ENCODE peak calls at places on chromosomes 13 and 19, in eight cellular contexts. C, S, H, D, P, K, E and Z are unnamed samples.

GRCh38 chr19:10318807-10319426 is 3.1 kb upstream of the FDX2 start:
- DNase-seq in S (no peak), H (no peak), C (no peak), K (no peak), E (no peak), D (no peak), P (no peak), Z (no peak)

GRCh38 chr19:19460761-19461265 is 54.5 kb downstream of the TSSK6 start:
- DNase-seq in H (no peak), P (peak; percentile 55), E (peak; percentile 73), K (no peak), C (peak; percentile 47), D (peak; percentile 92), S (peak; percentile 48), Z (no peak)

GRCh38 chr19:11264452-11265176 is 2.3 kb upstream of the DOCK6 start:
- DNase-seq in S (no peak), E (peak; percentile 76), D (peak; percentile 89), C (no peak), P (no peak), H (no peak), K (no peak), Z (no peak)

GRCh38 chr13:31967155-31967554 is 64.4 kb upstream of the FRY start:
- DNase-seq in P (no peak), S (no peak), C (no peak), E (no peak), D (no peak), K (no peak), H (no peak), Z (no peak)

GRCh38 chr19:13396256-13397080 is 109.8 kb downstream of the CACNA1A start:
- DNase-seq in K (peak; percentile 41), E (peak; percentile 17), D (no peak), P (peak; percentile 64), C (no peak), H (peak; percentile 54), S (peak; percentile 93), Z (peak; percentile 63)

GRCh38 chr13:26202365-26202972 is 19.6 kb downstream of the RNF6 start:
- DNase-seq in S (peak; percentile 60), K (no peak), D (no peak), E (no peak), H (no peak), P (no peak), C (no peak), Z (no peak)

GRCh38 chr19:34269968-34270621 is 15.7 kb downstream of the GARRE1 start:
- DNase-seq in K (peak; percentile 48), P (peak; percentile 64), H (peak; percentile 78), D (no peak), S (peak; percentile 81), E (peak; percentile 79), C (peak; percentile 59), Z (peak; percentile 38)

GRCh38 chr19:33156354-33156753 is 24.4 kb downstream of the WDR88 start:
- DNase-seq in C (no peak), P (no peak), D (no peak), H (peak; percentile 11), K (peak; percentile 33), S (peak; percentile 83), E (no peak), Z (no peak)

GRCh38 chr19:18287836-18288772 is 6.7 kb upstream of the JUND start:
- DNase-seq in D (no peak), P (no peak), E (no peak), S (no peak), K (no peak), C (no peak), H (no peak), Z (no peak)

GRCh38 chr13:105814219-105814901 is 721.1 kb downstream of the EFNB2 start:
- DNase-seq in P (no peak), K (no peak), H (peak; percentile 52), E (no peak), S (no peak), D (no peak), C (no peak), Z (peak; percentile 48)

GRCh38 chr19:38183227-38183914 is 40.7 kb downstream of the DPF1 start:
- DNase-seq in D (no peak), S (peak; percentile 49), P (peak; percentile 43), E (peak; percentile 36), H (no peak), K (peak; percentile 22), C (no peak), Z (no peak)

GRCh38 chr19:33000510-33000909 is 28.5 kb downstream of the FAAP24 start:
- DNase-seq in H (no peak), D (no peak), E (no peak), S (no peak), C (no peak), P (no peak), K (no peak), Z (no peak)

GRCh38 chr13:43769552-43769951 is 17.2 kb downstream of the ENOX1 start:
- DNase-seq in S (no peak), H (no peak), C (no peak), P (no peak), E (no peak), D (no peak), K (no peak), Z (no peak)

GRCh38 chr13:45297456-45298205 is 43.4 kb downstream of the TPT1 start:
- DNase-seq in P (no peak), E (no peak), K (no peak), D (no peak), C (no peak), S (no peak), H (no peak), Z (no peak)

GRCh38 chr19:35419046-35419445 is 29.0 kb upstream of the FFAR2 start:
- DNase-seq in D (no peak), K (no peak), P (no peak), C (no peak), H (no peak), E (no peak), S (no peak), Z (no peak)

GRCh38 chr13:110616103-110617101 is 1.1 kb downstream of the NAXD start:
- DNase-seq in S (peak; percentile 38), P (peak; percentile 69), C (peak; percentile 38), D (no peak), K (peak; percentile 45), H (peak; percentile 64), E (no peak), Z (no peak)

GRCh38 chr19:2477732-2478191 is 1.8 kb downstream of the GADD45B start:
- DNase-seq in D (no peak), H (peak; percentile 35), E (peak; percentile 49), P (no peak), K (no peak), C (no peak), S (peak; percentile 59), Z (no peak)

GRCh38 chr13:40665061-40665753 is 1.2 kb downstream of the FOXO1 start:
- DNase-seq in D (peak; percentile 87), S (no peak), E (peak; percentile 39), P (peak; percentile 66), C (no peak), H (peak; percentile 26), K (no peak), Z (no peak)

GRCh38 chr19:269241-269640 is 22.0 kb downstream of the PLPP2 start:
- DNase-seq in S (no peak), H (no peak), K (no peak), D (no peak), C (no peak), P (no peak), E (no peak), Z (no peak)
- TF ChIP-seq CTCF in S (no peak), H (no peak), K (no peak), D (no peak), C (no peak), P (no peak), E (no peak), Z (no peak)

GRCh38 chr13:39159971-39160370 is 121.7 kb downstream of the NHLRC3 start:
- DNase-seq in P (no peak), K (no peak), D (no peak), E (no peak), H (no peak), S (no peak), C (no peak), Z (no peak)

DNA sequence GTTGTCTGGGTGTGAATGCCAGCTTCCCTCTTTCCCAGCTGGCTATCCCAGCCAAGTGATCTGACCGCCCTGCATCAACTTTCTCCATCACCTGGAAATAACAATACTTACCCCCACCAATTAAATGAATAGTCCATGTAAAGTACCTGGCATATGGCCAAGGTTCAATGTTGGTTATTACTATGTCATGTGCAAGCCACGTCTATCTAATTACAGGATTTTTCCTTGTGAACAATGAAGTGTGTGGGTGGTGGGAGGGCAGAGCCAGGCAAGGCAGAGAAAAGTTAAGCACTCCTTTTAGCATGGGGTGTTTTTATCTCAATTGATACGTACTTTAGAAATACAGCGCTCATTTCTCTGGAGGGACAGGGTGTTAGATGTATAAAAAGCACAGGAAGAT is 121.1 kb downstream of the NHLRC3 start:
- DNase-seq in K (no peak), E (no peak), H (no peak), C (no peak), D (no peak), P (no peak), S (no peak), Z (no peak)
- H3K4me3 ChIP-seq in K (no peak overlapping the region), E (no peak overlapping the region), H (no peak overlapping the region), C (no peak overlapping the region), D (no peak overlapping the region), P (no peak overlapping the region), S (no peak overlapping the region), Z (no peak overlapping the region)

DNA sequence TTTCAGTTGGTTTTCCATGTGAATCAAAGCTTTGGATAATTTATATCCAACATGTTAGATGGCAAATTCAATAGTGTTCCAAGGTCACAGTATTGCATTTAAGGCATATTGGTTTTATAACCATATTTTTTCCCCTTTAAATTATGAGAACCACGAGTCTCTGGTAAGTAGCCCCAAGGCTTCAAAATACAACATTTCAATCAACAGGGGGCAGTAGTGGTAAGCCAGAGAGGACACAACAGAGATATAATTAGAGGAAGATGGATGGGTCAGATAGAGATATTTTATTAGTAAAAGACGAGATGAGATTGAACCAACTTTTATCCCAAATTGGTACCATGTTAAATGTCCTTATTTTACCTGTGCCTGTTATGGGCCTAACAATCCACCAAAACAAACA is 53.1 kb downstream of the KL start:
- DNase-seq in P (no peak), E (no peak), C (no peak), K (no peak), H (peak; percentile 26), S (no peak), D (no peak), Z (no peak)
- TF ChIP-seq CTCF in P (peak; percentile 38), E (no peak), C (peak; percentile 32), K (no peak), H (peak; percentile 50), S (peak; percentile 7), D (peak; percentile 17), Z (peak; percentile 34)

DNA sequence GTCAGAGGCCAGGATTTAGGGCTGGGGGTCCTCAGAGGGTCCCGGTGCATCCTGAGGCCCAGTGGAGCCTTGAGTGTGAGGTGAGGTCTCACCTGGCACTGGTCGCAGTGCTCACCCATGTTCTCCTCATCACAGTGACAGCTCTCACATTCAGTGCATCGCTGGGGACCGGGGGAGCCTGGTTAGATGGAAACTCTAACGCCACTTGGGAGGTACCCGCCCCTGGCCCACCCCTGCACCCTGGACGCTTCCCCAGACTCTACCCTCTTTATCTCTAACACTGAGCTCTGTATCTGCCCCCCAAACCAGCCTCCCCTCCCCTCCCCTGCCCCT is 3.0 kb downstream of the HRC start:
- DNase-seq in H (no peak), C (no peak), P (peak; percentile 25), S (no peak), K (no peak), D (no peak), E (no peak), Z (no peak)
- H3K4me3 ChIP-seq in H (no peak overlapping the region), C (no peak overlapping the region), P (no peak overlapping the region), S (peak overlapping the region; percentile 56), K (no peak overlapping the region), D (no peak overlapping the region), E (peak overlapping the region; percentile 0), Z (no peak overlapping the region)